ENCODE peak calls at places on chromosomes 6 and 20, in nine cellular contexts. X, V, K, L, N, Z, I, Q and M are unnamed samples.

GRCh38 chr6:16355699-16356481 is 117.5 kb downstream of the GMPR start:
- DNase-seq in X (no peak), V (no peak), K (no peak), L (no peak), N (peak), Z (no peak), I (no peak), Q (no peak), M (no peak)

GRCh38 chr6:28258877-28259777 is at the start of gene NKAPL:
- DNase-seq in X (peak), V (no peak), K (peak), L (no peak), N (no peak), Z (peak), I (no peak), Q (peak), M (no peak)

GRCh38 chr20:8782804-8783203 is 286.1 kb upstream of the PLCB4 start:
- DNase-seq in X (no peak), V (no peak), K (no peak), L (no peak), N (peak), Z (no peak), I (no peak), Q (peak), M (no peak)

GRCh38 chr20:36472656-36473071 is 68.7 kb upstream of the MYL9 start:
- DNase-seq in X (no peak), V (no peak), K (no peak), L (no peak), N (no peak), Z (no peak), I (no peak), Q (no peak), M (no peak)

GRCh38 chr6:149723771-149724417 is 6.0 kb upstream of the LATS1 start:
- DNase-seq in X (no peak), V (peak), K (peak), L (no peak), N (peak), Z (no peak), I (peak), Q (peak), M (no peak)

GRCh38 chr20:13022401-13023170 is 13.8 kb downstream of the SPTLC3 start:
- DNase-seq in X (no peak), V (no peak), K (no peak), L (no peak), N (no peak), Z (no peak), I (no peak), Q (peak), M (no peak)

GRCh38 chr6:150004783-150005717 is 20.3 kb downstream of the RAET1L start:
- DNase-seq in X (peak), V (peak), K (peak), L (peak), N (peak), Z (peak), I (peak), Q (peak), M (peak)

GRCh38 chr6:53582963-53583362 is 38.1 kb upstream of the GCLC start:
- DNase-seq in X (no peak), V (no peak), K (no peak), L (no peak), N (no peak), Z (no peak), I (no peak), Q (no peak), M (no peak)

GRCh38 chr6:108359901-108360882 is 65.3 kb downstream of the AFG1L start:
- DNase-seq in X (no peak), V (peak), K (no peak), L (no peak), N (no peak), Z (no peak), I (no peak), Q (no peak), M (no peak)

GRCh38 chr6:53359843-53360834 is 11.4 kb upstream of the ELOVL5 start:
- DNase-seq in X (no peak), V (peak), K (no peak), L (no peak), N (no peak), Z (no peak), I (no peak), Q (peak), M (no peak)

GRCh38 chr6:11653028-11653583 is 115.6 kb downstream of the TMEM170B start:
- DNase-seq in X (no peak), V (no peak), K (peak), L (no peak), N (peak), Z (no peak), I (peak), Q (peak), M (no peak)

GRCh38 chr20:53789913-53790675 is 196.5 kb upstream of the ZNF217 start:
- DNase-seq in X (no peak), V (no peak), K (no peak), L (no peak), N (no peak), Z (no peak), I (no peak), Q (no peak), M (no peak)

GRCh38 chr6:147972436-147972835 is 370.2 kb upstream of the SASH1 start:
- DNase-seq in X (no peak), V (no peak), K (no peak), L (no peak), N (no peak), Z (no peak), I (no peak), Q (no peak), M (no peak)

GRCh38 chr6:44485601-44486000 is 98.1 kb downstream of the CDC5L start:
- DNase-seq in X (no peak), V (no peak), K (no peak), L (no peak), N (no peak), Z (no peak), I (no peak), Q (no peak), M (no peak)

GRCh38 chr6:19524787-19525186 is 312.4 kb upstream of the ID4 start:
- DNase-seq in X (no peak), V (no peak), K (no peak), L (no peak), N (no peak), Z (no peak), I (no peak), Q (no peak), M (no peak)

GRCh38 chr6:80544500-80545055 is 438.1 kb downstream of the BCKDHB start:
- DNase-seq in X (no peak), V (no peak), K (no peak), L (no peak), N (no peak), Z (no peak), I (no peak), Q (peak), M (no peak)

GRCh38 chr20:36736451-36737182 is 9.3 kb downstream of the NDRG3 start:
- DNase-seq in X (no peak), V (no peak), K (no peak), L (no peak), N (no peak), Z (no peak), I (no peak), Q (no peak), M (no peak)

GRCh38 chr6:99348220-99348822 is 1.2 kb downstream of the FAXC start:
- DNase-seq in X (no peak), V (no peak), K (no peak), L (no peak), N (no peak), Z (no peak), I (no peak), Q (no peak), M (no peak)

GRCh38 chr20:44684047-44684965 is 30.9 kb upstream of the CCN5 start:
- DNase-seq in X (no peak), V (no peak), K (no peak), L (no peak), N (no peak), Z (no peak), I (no peak), Q (no peak), M (no peak)

GRCh38 chr6:106110167-106110826 is 24.2 kb downstream of the PRDM1 start:
- DNase-seq in X (no peak), V (no peak), K (no peak), L (no peak), N (no peak), Z (no peak), I (no peak), Q (no peak), M (no peak)

GRCh38 chr20:54343073-54343472 is 132.3 kb upstream of the DOK5 start:
- DNase-seq in X (no peak), V (no peak), K (no peak), L (no peak), N (no peak), Z (no peak), I (no peak), Q (no peak), M (no peak)

GRCh38 chr6:160810238-160810637 is 108.2 kb downstream of the PLG start:
- DNase-seq in X (no peak), V (no peak), K (no peak), L (no peak), N (no peak), Z (no peak), I (no peak), Q (no peak), M (no peak)

GRCh38 chr6:52063584-52064400 is 23.6 kb downstream of the PKHD1 start:
- DNase-seq in X (peak), V (peak), K (peak), L (no peak), N (peak), Z (no peak), I (no peak), Q (peak), M (no peak)

GRCh38 chr6:35797837-35798526 is 859 bp upstream of the CLPS start:
- DNase-seq in X (no peak), V (no peak), K (no peak), L (no peak), N (no peak), Z (peak), I (no peak), Q (no peak), M (no peak)

GRCh38 chr20:49245921-49246740 is 26.9 kb downstream of the DDX27 start:
- DNase-seq in X (no peak), V (peak), K (no peak), L (no peak), N (peak), Z (no peak), I (peak), Q (peak), M (no peak)

GRCh38 chr6:46755867-46756266 is 9.1 kb downstream of the ANKRD66 start:
- DNase-seq in X (no peak), V (no peak), K (no peak), L (no peak), N (no peak), Z (no peak), I (no peak), Q (no peak), M (no peak)

GRCh38 chr6:46758960-46759753 is 12.4 kb downstream of the ANKRD66 start:
- DNase-seq in X (no peak), V (no peak), K (no peak), L (no peak), N (no peak), Z (no peak), I (no peak), Q (no peak), M (no peak)

GRCh38 chr6:46760925-46761324 is 14.2 kb downstream of the ANKRD66 start:
- DNase-seq in X (no peak), V (no peak), K (no peak), L (no peak), N (no peak), Z (no peak), I (no peak), Q (no peak), M (no peak)

GRCh38 chr6:46756469-46757205 is 9.9 kb downstream of the ANKRD66 start:
- DNase-seq in X (no peak), V (no peak), K (no peak), L (no peak), N (no peak), Z (no peak), I (no peak), Q (no peak), M (no peak)

GRCh38 chr6:46757206-46757564 is 10.5 kb downstream of the ANKRD66 start:
- DNase-seq in X (no peak), V (no peak), K (no peak), L (no peak), N (no peak), Z (no peak), I (no peak), Q (no peak), M (no peak)
- TF ChIP-seq CTCF in X (no peak), V (no peak), K (no peak), L (no peak), N (no peak), Z (no peak), I (no peak), Q (no peak), M (no peak)

DNA sequence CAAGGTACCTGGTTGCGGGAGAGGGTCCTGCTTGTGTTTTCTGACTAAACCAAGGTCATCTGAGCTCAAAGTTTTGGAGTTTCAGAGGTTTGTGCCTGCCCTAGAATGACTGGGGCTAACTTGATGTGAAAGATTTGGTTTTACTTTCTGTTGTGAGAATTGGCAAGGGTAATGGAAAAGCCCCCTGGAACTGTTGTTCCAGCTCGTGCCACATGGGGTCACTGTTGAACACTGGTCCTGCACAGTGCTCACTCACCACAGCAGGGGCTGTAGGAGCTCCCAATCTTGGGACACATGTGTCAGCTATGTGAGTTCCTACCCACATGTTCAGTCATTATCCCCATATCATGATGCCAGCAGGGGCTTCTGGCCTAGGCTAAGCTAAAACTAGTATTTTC is 6.5 kb downstream of the TGM6 start:
- DNase-seq in X (no peak), V (peak), K (no peak), L (no peak), N (peak), Z (no peak), I (no peak), Q (peak), M (no peak)
- TF ChIP-seq CTCF in X (no peak), V (peak), K (peak), L (peak), N (peak), Z (no peak), I (peak), Q (peak), M (peak)

GRCh38 chr6:153843420-153843819 is 195.6 kb upstream of the OPRM1 start:
- DNase-seq in X (no peak), V (no peak), K (no peak), L (no peak), N (no peak), Z (no peak), I (no peak), Q (no peak), M (no peak)
- TF ChIP-seq CTCF in X (no peak), V (no peak), K (no peak), L (no peak), N (no peak), Z (no peak), I (no peak), Q (no peak), M (no peak)

DNA sequence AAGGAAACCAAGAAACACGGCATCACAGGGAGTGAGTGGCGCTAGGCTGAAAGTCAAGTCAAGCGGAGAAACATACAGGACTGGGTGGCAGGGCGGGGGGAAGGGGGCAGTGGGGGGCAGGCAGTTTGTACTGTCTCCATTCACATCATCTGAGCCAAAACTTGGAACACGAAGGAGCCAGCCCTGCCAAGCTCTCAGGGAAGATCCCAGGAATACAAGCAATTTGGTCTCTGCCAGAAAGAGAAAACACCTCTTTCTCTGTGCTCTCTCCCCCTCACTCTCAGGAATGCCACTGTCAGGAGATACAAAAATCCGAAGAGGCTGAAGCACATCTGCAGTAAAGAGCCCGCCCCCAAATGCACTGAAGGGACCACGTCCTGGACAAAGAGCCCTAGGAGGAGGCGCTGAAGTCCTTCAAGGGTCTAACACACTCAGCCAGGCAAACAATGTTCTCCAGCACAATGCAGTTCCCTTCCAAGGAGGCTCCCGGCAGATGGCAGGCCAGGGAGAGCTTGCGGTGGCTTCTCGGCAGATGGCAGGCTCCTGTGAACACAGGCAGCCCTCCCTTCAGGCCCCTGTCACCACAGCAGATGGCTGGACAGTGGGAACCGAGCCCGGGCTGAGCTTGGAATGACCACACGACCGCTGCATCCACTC is 90.0 kb downstream of the ATP9A start:
- DNase-seq in X (no peak), V (no peak), K (no peak), L (no peak), N (no peak), Z (no peak), I (no peak), Q (peak), M (peak)
- TF ChIP-seq CTCF in X (no peak), V (no peak), K (no peak), L (no peak), N (peak), Z (no peak), I (peak), Q (peak), M (peak)

GRCh38 chr6:143372199-143372882 is 78.2 kb downstream of the ADAT2 start:
- DNase-seq in X (no peak), V (no peak), K (no peak), L (no peak), N (no peak), Z (no peak), I (no peak), Q (no peak), M (no peak)

GRCh38 chr6:143376861-143377260 is 73.6 kb downstream of the ADAT2 start:
- DNase-seq in X (no peak), V (no peak), K (no peak), L (no peak), N (no peak), Z (no peak), I (no peak), Q (no peak), M (no peak)

GRCh38 chr6:143374014-143374413 is 76.5 kb downstream of the ADAT2 start:
- DNase-seq in X (no peak), V (no peak), K (no peak), L (no peak), N (no peak), Z (no peak), I (no peak), Q (no peak), M (no peak)

GRCh38 chr6:143370972-143371371 is 79.5 kb downstream of the ADAT2 start:
- DNase-seq in X (no peak), V (no peak), K (no peak), L (no peak), N (no peak), Z (no peak), I (no peak), Q (no peak), M (no peak)

GRCh38 chr6:143375022-143375585 is 75.4 kb downstream of the ADAT2 start:
- DNase-seq in X (no peak), V (no peak), K (no peak), L (no peak), N (no peak), Z (no peak), I (no peak), Q (no peak), M (no peak)
- TF ChIP-seq CTCF in X (no peak), V (no peak), K (no peak), L (no peak), N (no peak), Z (no peak), I (no peak), Q (no peak), M (no peak)

GRCh38 chr6:169019727-169020491 is 233.7 kb downstream of the THBS2 start:
- DNase-seq in X (no peak), V (no peak), K (no peak), L (no peak), N (no peak), Z (no peak), I (no peak), Q (no peak), M (no peak)
- TF ChIP-seq CTCF in X (no peak), V (no peak), K (no peak), L (no peak), N (peak), Z (no peak), I (peak), Q (peak), M (no peak)

DNA sequence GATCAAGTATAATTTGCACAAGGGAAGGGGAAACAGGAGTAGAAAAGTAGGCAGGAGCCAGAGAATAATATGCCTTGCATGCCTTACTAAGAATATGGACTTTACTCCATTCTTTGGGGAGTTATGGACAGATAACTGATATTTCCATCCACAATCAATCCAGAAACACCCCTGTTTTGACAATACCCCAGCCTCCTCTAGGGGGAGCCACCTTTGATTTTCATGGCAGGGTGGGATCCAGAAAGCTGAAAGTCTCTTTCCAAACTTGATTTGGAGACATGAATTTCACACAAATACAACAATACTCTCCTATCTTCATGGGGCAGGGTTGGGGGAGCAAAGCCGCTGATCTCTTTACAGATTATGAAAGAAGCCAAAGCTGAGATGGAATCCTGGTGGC is 404.1 kb downstream of the FOXA2 start:
- DNase-seq in X (no peak), V (peak), K (no peak), L (no peak), N (no peak), Z (no peak), I (no peak), Q (no peak), M (no peak)
- TF ChIP-seq CTCF in X (no peak), V (peak), K (no peak), L (peak), N (no peak), Z (no peak), I (no peak), Q (no peak), M (no peak)

GRCh38 chr6:169527306-169527705 is 174.5 kb downstream of the WDR27 start:
- DNase-seq in X (no peak), V (no peak), K (no peak), L (no peak), N (peak), Z (no peak), I (no peak), Q (peak), M (no peak)
- TF ChIP-seq CTCF in X (no peak), V (no peak), K (no peak), L (no peak), N (no peak), Z (no peak), I (no peak), Q (no peak), M (no peak)

DNA sequence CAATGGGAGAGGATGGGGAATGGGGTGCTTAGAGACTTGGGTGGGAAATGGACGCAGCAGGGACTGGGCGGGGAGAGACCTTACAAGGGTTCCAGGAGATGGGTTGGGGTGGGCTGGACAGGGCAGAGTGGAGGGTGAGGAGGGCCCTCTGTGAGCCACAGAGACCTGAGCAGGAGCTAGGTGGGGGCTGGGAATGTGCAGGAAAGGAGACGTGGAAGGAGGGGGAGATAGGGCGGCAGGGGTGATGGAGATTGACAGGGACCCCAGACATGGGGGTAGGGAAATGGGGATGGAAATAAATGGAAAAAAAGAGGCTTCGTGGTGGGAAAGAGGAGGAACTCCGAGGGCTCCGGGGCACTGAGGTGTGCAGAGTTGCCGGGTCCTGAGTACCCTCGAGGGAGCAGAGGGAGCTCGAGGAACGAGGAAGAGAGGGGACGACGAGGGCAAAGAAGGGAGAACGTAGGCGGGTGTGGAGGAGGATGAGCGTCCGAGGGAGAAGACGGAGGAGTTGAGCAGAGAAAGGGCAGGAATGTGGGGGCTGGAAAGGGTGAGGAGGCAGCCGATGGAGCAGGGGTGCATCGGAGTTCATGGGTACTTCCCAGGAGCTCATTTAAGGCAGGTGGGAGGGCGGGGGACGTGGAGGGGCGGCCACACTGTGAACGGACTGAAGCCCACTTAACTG is 2.1 kb upstream of the CTCFL start:
- DNase-seq in X (no peak), V (no peak), K (no peak), L (no peak), N (no peak), Z (peak), I (no peak), Q (no peak), M (no peak)
- TF ChIP-seq CTCF in X (no peak), V (no peak), K (no peak), L (no peak), N (no peak), Z (no peak), I (no peak), Q (no peak), M (no peak)

GRCh38 chr6:38339914-38340313 is 299.8 kb downstream of the BTBD9 start:
- DNase-seq in X (no peak), V (no peak), K (no peak), L (no peak), N (no peak), Z (no peak), I (no peak), Q (no peak), M (no peak)
- TF ChIP-seq CTCF in X (no peak), V (no peak), K (no peak), L (no peak), N (no peak), Z (no peak), I (no peak), Q (no peak), M (no peak)